ENCODE peak calls at places on chromosomes 16 and 17, in five cellular contexts. V, I, R, L and W are unnamed samples.

GRCh38 chr16:67917140-67917851 is 14.4 kb downstream of the CTRL start:
- DNase-seq in V (no peak), I (no peak), R (no peak), L (no peak), W (no peak)

GRCh38 chr16:54931041-54931756 is 534 bp downstream of the IRX5 start:
- DNase-seq in R (peak), V (peak), I (no peak), L (no peak), W (peak)

GRCh38 chr17:37180371-37180770 is 195.4 kb upstream of the C17orf78 start:
- DNase-seq in R (no peak), V (no peak), I (no peak), L (no peak), W (no peak)

GRCh38 chr16:56702836-56703235 is 20.6 kb downstream of the MT1X start:
- DNase-seq in I (no peak), L (no peak), R (no peak), V (no peak), W (no peak)

GRCh38 chr17:16945513-16946201 is 26.3 kb downstream of the TNFRSF13B start:
- DNase-seq in R (peak), I (no peak), V (no peak), L (no peak), W (no peak)

GRCh38 chr17:32487460-32488176 is 825 bp downstream of the CDK5R1 start:
- DNase-seq in R (peak), L (no peak), I (no peak), V (no peak), W (no peak)

GRCh38 chr17:17966399-17966798 is 5.8 kb downstream of the TOM1L2 start:
- DNase-seq in I (no peak), L (peak), R (no peak), V (no peak), W (no peak)

GRCh38 chr16:48232459-48233040 is 11.6 kb upstream of the LONP2 start:
- DNase-seq in I (no peak), R (no peak), V (no peak), L (no peak), W (no peak)

GRCh38 chr16:19755268-19755667 is 37.2 kb downstream of the IQCK start:
- DNase-seq in I (no peak), R (no peak), V (no peak), L (no peak), W (no peak)

GRCh38 chr16:78195868-78196267 is 96.4 kb downstream of the WWOX start:
- DNase-seq in I (no peak), V (no peak), R (no peak), L (no peak), W (no peak)

GRCh38 chr17:29682987-29683386 is 60.3 kb upstream of the CORO6 start:
- DNase-seq in L (no peak), R (peak), I (no peak), V (no peak), W (no peak)

GRCh38 chr17:69287168-69287567 is 39.8 kb downstream of the ABCA5 start:
- DNase-seq in R (no peak), V (no peak), I (no peak), L (no peak), W (no peak)

GRCh38 chr16:1794221-1794871 is 841 bp upstream of the IGFALS start:
- DNase-seq in V (no peak), R (no peak), L (no peak), I (peak), W (no peak)

GRCh38 chr16:7209598-7209997 is 123.0 kb upstream of the RBFOX1 start:
- DNase-seq in V (no peak), I (no peak), L (no peak), R (no peak), W (no peak)

GRCh38 chr16:10987361-10988163 is 43.2 kb downstream of the CLEC16A start:
- DNase-seq in L (no peak), I (no peak), R (no peak), V (no peak), W (no peak)

GRCh38 chr16:87016636-87017035 is 300.6 kb downstream of the C16orf95 start:
- DNase-seq in I (no peak), V (no peak), L (no peak), R (no peak), W (no peak)

GRCh38 chr17:61619493-61619892 is 28.5 kb upstream of the NACA2 start:
- DNase-seq in R (peak), V (no peak), I (no peak), L (no peak), W (no peak)

GRCh38 chr16:27245276-27246231 is 23.0 kb downstream of the NSMCE1 start:
- DNase-seq in I (no peak), L (no peak), R (no peak), V (peak), W (peak)

GRCh38 chr17:78929908-78930775 is 5.0 kb upstream of the TIMP2 start:
- DNase-seq in R (no peak), I (no peak), L (no peak), V (no peak), W (no peak)

DNA sequence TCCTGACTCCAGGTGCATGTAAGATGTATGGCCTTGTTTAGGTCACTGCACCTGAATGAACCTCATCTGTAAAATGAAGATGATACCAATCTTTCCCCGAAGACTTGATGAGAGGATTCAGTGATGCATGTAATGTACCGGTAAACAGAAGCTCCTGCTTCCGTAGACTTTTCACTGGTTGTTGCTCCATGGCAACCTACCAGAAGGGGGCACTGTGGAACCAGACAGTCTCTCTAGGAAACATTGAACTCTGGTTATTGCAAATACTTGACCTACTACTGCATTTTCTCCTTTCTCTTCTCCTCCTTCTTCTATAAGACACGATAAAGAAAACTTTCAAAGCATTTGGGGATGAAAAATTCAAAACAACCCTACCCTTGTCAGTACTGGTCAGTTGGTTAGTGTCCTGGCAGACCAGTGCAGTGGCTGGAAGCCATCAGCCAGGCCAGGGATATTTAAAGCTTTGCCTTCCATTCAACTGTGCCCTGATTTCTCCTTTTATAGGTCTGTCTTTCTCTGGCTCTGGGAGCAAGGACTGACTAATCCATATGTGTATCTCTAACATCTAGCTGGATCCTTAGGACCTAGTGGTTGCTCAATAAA is 667.4 kb upstream of the SALL1 start:
- DNase-seq in I (peak), R (peak), L (no peak), V (no peak), W (no peak)
- TF ChIP-seq JUNB in I (no peak), R (no peak), L (no peak), V (no peak), W (no peak)

GRCh38 chr16:57894390-57895080 is 76.4 kb downstream of the CNGB1 start:
- DNase-seq in I (peak), R (no peak), V (no peak), L (no peak), W (no peak)

GRCh38 chr16:57893217-57893558 is 77.7 kb downstream of the CNGB1 start:
- DNase-seq in R (no peak), L (no peak), V (no peak), I (no peak), W (no peak)

GRCh38 chr16:57892041-57892440 is 78.9 kb downstream of the CNGB1 start:
- DNase-seq in L (no peak), V (no peak), I (peak), R (no peak), W (no peak)

GRCh38 chr16:57892447-57893096 is 78.4 kb downstream of the CNGB1 start:
- DNase-seq in V (no peak), L (no peak), I (peak), R (no peak), W (no peak)

DNA sequence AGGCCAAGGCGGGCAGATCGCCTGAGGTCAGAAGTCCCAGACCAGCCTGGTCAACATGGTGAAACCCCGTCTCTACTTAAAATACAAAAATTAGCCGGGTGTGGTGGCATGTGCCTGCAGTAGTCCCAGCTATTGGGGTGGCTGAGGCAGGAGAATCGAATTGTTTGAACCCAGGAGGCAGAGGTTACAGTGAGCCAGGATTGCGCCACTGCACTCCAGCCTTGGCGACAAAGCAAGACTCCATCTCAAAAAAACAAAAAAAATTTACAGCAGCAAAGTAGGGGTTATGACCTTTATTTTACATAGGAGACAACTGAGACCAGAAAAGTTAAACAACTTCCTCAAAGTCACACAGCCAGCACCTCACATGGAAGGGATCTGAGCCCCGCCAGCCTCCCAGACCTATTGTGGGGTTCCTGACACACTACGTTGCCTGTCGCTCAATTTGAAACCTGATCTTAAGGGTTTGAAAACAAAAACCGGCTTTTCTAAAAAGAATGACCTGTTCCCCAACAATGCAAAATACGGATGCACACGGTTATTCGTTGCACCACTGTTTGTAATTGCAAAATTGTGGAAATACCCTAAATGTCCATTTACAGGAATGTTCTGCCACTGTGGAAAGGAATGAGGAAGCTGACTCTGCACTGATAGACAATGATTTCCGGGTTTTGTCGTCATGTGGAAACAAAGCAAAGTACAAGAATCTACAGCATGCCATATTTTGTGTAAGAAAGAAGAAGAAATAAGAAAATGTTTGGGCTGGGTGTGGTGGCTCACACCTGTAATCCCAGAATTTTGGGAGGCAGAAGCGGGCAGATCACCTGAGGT is 77.2 kb downstream of the CNGB1 start:
- DNase-seq in R (peak), I (peak), V (peak), L (no peak), W (no peak)
- TF ChIP-seq JUNB in R (no peak), I (peak), V (peak), L (no peak), W (no peak)

GRCh38 chr17:58989629-58990028 is 117.1 kb downstream of the TRIM37 start:
- DNase-seq in I (no peak), V (no peak), L (no peak), R (no peak), W (no peak)

GRCh38 chr17:58995247-58995940 is 111.3 kb downstream of the TRIM37 start:
- DNase-seq in I (no peak), R (no peak), L (no peak), V (no peak), W (no peak)

GRCh38 chr17:58996968-58997367 is 109.7 kb downstream of the TRIM37 start:
- DNase-seq in L (no peak), V (no peak), I (no peak), R (no peak), W (no peak)

GRCh38 chr17:58991718-58992331 is 114.9 kb downstream of the TRIM37 start:
- DNase-seq in R (no peak), L (peak), V (no peak), I (peak), W (no peak)

DNA sequence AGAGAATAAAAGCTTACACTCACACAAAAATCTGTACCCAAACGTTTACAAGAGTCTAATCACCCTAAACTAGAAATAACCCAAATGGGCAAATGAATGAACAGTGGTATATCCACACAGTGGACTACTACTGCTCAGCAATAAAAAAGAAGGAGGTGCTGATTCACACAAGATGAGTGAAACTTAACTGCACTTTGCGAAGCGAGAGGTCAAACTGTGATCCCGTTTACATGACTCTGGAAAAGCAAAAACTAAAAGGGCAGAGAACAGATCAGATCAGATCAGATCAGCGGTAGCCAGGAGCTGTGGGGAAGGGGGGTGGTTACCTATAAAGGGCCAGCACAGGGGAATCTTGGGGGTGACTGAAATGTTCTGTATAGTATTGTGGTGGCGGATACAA is 113.4 kb downstream of the TRIM37 start:
- DNase-seq in L (no peak), R (no peak), I (no peak), V (no peak), W (no peak)
- TF ChIP-seq JUNB in L (no peak), R (no peak), I (no peak), V (no peak), W (no peak)

DNA sequence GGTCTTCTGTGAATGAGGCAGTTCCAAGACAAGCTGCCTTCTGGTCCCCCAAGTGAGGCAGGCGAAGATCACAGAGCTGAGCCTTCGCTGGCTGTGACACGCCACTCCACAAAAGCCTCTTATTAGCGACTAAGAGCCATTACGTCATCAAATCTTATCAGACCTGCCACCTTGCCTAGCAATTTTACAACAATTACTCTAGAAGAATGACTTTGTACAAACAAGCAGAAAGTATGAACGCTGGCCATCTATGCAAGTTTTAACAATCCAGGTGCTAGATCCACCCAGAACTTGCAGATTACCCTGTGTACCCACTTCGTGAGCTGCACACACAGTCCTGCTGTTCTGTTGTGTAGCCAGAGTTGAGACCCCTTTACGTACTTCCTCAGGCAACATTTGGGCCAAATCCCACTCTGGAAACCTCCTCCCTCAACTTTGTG is 3.8 kb upstream of the ICAM2 start:
- DNase-seq in L (no peak), I (no peak), V (no peak), R (no peak), W (peak)
- TF ChIP-seq JUNB in L (no peak), I (no peak), V (no peak), R (no peak), W (peak)

DNA sequence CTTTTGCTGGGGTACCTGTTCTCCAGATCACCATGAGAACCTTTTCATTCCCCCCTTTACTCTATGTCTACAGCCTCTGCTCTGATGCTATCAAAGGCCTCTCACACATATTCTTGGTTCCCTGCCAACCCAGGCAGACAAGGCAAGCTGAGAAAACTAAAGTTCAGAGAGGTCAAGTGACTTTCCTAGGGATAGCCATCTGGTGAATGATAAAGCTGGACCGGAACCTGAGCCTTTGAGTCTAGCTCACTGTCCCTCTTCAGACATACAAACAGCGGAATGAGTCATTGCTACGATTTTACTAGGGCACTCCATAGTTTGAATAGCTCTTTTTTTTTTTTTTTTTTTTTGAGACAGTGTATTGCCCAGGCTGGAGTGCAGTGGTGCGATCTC is 73.3 kb downstream of the XYLT1 start:
- DNase-seq in L (no peak), R (no peak), V (peak), I (peak), W (peak)
- TF ChIP-seq JUNB in L (no peak), R (no peak), V (no peak), I (no peak), W (no peak)

DNA sequence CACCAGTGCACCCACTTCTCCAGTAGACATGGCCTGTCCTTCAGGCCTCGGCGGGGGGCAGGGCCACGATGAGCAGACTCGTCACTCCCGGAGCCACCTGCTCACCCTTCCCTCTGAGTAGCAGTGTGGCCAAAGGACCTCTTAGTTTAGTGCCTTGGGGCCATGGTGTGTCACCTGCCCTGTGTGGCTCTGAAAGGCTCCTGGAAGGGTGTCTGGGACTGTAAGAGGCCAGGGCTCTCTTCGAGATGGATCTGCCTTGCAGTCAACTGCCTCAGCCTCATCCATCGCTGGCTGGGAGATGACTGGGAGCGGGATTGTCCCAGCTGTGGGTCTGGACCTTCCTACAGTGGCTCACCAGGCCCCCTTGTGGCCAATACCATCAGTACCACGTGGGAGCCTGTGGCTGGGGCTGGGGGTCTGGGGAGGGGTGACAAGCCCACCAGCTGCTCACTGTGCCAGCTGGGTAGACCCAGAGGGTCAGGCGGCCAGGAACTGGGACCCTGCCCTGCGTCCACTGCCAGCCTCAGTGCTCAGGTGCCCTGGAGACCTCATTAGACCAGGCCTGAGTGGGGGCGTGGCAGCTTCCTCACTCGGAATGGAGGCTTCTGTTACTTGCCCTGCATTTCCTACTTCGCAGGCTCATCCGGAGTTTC is 133.4 kb downstream of the OR1D5 start:
- DNase-seq in V (peak), L (no peak), I (peak), R (peak), W (peak)
- TF ChIP-seq JUNB in V (no peak), L (no peak), I (no peak), R (no peak), W (no peak)

DNA sequence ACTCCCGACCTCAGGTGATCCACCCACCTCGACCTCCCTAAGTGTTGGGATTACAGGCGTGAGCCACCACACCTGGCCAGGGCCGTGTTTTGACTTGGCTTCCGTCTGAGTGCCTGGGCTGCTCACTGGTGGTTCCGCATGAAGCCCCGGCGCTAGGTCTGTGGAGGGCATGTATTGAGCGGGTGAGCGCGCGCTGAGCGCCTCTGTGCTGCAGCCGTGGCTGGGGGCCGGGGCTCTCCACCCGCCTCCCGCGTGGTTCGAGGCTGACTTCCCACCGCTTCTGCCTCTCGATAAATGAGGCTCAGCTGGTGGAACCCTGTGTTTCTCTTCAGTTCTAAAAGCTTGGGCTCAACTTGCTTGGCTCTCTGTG is 38.9 kb upstream of the ATP2A3 start:
- DNase-seq in I (no peak), V (no peak), L (no peak), R (peak), W (no peak)
- TF ChIP-seq JUNB in I (no peak), V (no peak), L (no peak), R (no peak), W (no peak)